ENCODE peak calls at places on chromosomes 6 and 20, in nine cellular contexts. Y is left lung, E is endothelial cell, U is foreskin fibroblast, C is HCT116, L is mucosa of descending colon, S is fibroblast of mammary gland, Q is lung, P is OCI-LY7. N is an unnamed sample.

GRCh38 chr6:149884215-149884614 is 13.7 kb downstream of the RAET1E start:
- DNase-seq in Y (peak; percentile 61), E (no peak), U (no peak), C (no peak), L (no peak), S (peak; percentile 42), Q (peak; percentile 63), P (no peak), N (no peak)

GRCh38 chr20:10540636-10541493 is 105.8 kb downstream of the SLX4IP start:
- DNase-seq in Y (no peak), E (no peak), U (peak; percentile 83), C (peak; percentile 75), L (no peak), S (peak; percentile 93), Q (no peak), P (no peak), N (no peak)

GRCh38 chr6:144806222-144806621 is 521.1 kb downstream of the UTRN start:
- DNase-seq in Y (no peak), E (no peak), U (no peak), C (no peak), L (no peak), S (no peak), Q (no peak), P (no peak), N (no peak)

GRCh38 chr6:33604941-33605854 is 15.9 kb upstream of the ITPR3 start:
- DNase-seq in Y (no peak), E (no peak), U (peak; percentile 73), C (no peak), L (no peak), S (peak; percentile 34), Q (no peak), P (no peak), N (no peak)

GRCh38 chr6:36873612-36874011 is 991 bp downstream of the PPIL1 start:
- DNase-seq in Y (no peak), E (no peak), U (no peak), C (no peak), L (no peak), S (no peak), Q (no peak), P (peak; percentile 59), N (peak; percentile 37)

GRCh38 chr20:18904624-18905023 is 91.0 kb downstream of the SCP2D1 start:
- DNase-seq in Y (no peak), E (peak; percentile 25), U (no peak), C (peak; percentile 1), L (no peak), S (no peak), Q (no peak), P (no peak), N (no peak)

GRCh38 chr20:35568645-35569044 is 26.8 kb downstream of the ERGIC3 start:
- DNase-seq in Y (no peak), E (no peak), U (no peak), C (peak; percentile 16), L (no peak), S (no peak), Q (no peak), P (peak; percentile 58), N (peak; percentile 20)

GRCh38 chr6:137192821-137193220 is 19.4 kb upstream of the IL22RA2 start:
- DNase-seq in Y (no peak), E (no peak), U (no peak), C (no peak), L (no peak), S (no peak), Q (no peak), P (no peak), N (no peak)

GRCh38 chr6:41022294-41022693 is 16.7 kb downstream of the UNC5CL start:
- DNase-seq in Y (no peak), E (no peak), U (no peak), C (no peak), L (no peak), S (peak; percentile 18), Q (no peak), P (no peak), N (no peak)

GRCh38 chr6:42136508-42137191 is 5.8 kb downstream of the C6orf132 start:
- DNase-seq in Y (no peak), E (peak; percentile 30), U (peak; percentile 64), C (peak; percentile 88), L (no peak), S (peak; percentile 70), Q (no peak), P (peak; percentile 75), N (peak; percentile 78)

GRCh38 chr20:37992802-37993538 is 40.3 kb downstream of the TTI1 start:
- DNase-seq in Y (peak; percentile 51), E (no peak), U (peak; percentile 81), C (no peak), L (no peak), S (peak; percentile 86), Q (peak; percentile 59), P (peak; percentile 42), N (peak; percentile 39)

GRCh38 chr6:41706876-41707564 is 28.4 kb downstream of the TFEB start:
- DNase-seq in Y (no peak), E (no peak), U (peak; percentile 78), C (no peak), L (peak; percentile 50), S (peak; percentile 61), Q (no peak), P (peak; percentile 58), N (peak; percentile 50)

GRCh38 chr6:17725083-17725482 is 18.4 kb upstream of the NUP153 start:
- DNase-seq in Y (no peak), E (peak; percentile 48), U (no peak), C (no peak), L (no peak), S (peak; percentile 43), Q (no peak), P (no peak), N (no peak)

GRCh38 chr20:45933231-45934045 is 1.0 kb upstream of the PCIF1 start:
- DNase-seq in Y (peak; percentile 81), E (peak; percentile 70), U (peak; percentile 69), C (peak; percentile 66), L (peak; percentile 86), S (peak; percentile 75), Q (peak; percentile 71), P (peak; percentile 86), N (peak; percentile 76)
- TF ChIP-seq CTCF in Y (peak; percentile 16), E (no peak), U (peak; percentile 29), C (peak; percentile 42), L (no peak), S (peak; percentile 29), Q (no peak), P (peak; percentile 70), N (peak; percentile 25)

DNA sequence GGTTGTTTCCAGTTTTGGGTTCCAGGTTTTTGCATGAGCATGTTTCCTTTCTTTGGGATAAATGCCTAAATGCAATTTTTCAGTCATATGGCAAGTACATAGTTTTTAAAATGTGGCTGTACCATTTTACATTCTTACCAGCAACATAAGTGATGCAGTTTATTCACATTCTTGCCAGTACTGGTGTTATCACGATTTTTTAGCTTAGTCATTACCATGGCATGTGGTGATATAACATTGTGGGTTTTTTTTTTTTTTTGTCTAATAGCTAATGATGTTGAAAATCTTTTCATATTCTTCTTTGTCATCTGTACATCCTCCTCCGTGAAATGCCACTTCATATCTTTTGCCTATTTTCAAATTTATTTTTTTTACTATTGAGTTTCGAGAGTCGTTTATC is 2.9 kb upstream of the TDRD6 start:
- DNase-seq in Y (no peak), E (no peak), U (no peak), C (no peak), L (no peak), S (peak; percentile 43), Q (no peak), P (no peak), N (no peak)
- TF ChIP-seq CTCF in Y (no peak), E (no peak), U (no peak), C (no peak), L (no peak), S (no peak), Q (no peak), P (no peak), N (no peak)

DNA sequence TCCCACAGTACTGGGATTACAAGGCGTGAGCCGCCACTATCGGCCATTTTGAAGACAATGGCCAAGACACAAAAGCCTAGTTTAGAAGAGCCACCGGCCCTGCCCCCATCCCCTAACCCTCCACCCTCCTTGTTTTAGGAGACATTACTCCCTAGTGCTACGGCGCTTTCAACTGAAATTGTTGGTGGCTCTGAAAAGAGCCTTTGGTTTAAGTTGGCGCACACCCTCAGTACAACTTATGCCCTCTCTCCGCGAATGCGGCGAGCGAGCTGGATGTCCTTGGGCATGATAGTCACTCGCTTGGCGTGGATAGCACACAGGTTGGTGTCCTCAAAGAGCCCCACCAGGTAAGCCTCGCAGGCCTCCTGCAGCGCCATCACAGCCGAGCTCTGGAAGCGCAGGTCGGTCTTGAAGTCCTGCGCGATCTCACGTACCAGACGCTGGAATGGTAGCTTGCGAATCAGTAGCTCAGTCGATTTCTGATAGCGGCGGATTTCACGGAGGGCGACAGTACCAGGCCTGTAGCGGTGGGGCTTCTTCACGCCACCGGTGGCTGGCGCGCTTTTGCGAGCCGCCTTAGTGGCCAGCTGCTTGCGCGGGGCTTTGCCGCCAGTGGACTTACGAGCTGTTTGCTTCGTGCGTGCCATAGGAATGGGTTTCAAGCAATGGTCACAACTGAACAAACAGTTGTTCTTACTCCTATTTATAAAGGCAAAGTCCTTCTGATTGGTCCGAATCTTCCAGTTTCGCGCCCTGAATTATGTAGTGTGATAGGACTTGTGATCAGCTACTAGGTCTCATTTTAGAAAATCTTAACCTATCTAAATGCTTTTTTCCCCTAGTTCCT is 114.8 kb upstream of the BTN3A2 start:
- DNase-seq in Y (peak; percentile 67), E (peak; percentile 47), U (no peak), C (no peak), L (peak; percentile 89), S (no peak), Q (no peak), P (no peak), N (peak; percentile 84)
- TF ChIP-seq CTCF in Y (no peak), E (peak; percentile 11), U (peak; percentile 26), C (no peak), L (peak; percentile 31), S (no peak), Q (no peak), P (peak; percentile 30), N (peak; percentile 43)

GRCh38 chr20:23244207-23244915 is 106.2 kb upstream of the NXT1 start:
- DNase-seq in Y (no peak), E (no peak), U (no peak), C (no peak), L (peak; percentile 57), S (peak; percentile 61), Q (peak; percentile 27), P (no peak), N (no peak)
- TF ChIP-seq CTCF in Y (no peak), E (no peak), U (no peak), C (no peak), L (no peak), S (no peak), Q (no peak), P (no peak), N (no peak)

GRCh38 chr6:139765825-139766285 is 391.4 kb upstream of the CITED2 start:
- DNase-seq in Y (no peak), E (no peak), U (no peak), C (peak; percentile 55), L (no peak), S (peak; percentile 62), Q (no peak), P (no peak), N (no peak)
- TF ChIP-seq CTCF in Y (no peak), E (no peak), U (no peak), C (no peak), L (no peak), S (no peak), Q (no peak), P (no peak), N (no peak)

N was measured in activated CD8-positive, alpha-beta T cell treated with anti-CD3 and anti-CD28 coated beads for 36 hours.